ENCODE peak calls at places on chromosomes 16 and 17, in ten cellular contexts. W is memory B cell; C is cardiac fibroblast; K is ACHN; U is germinal center; Z is dermis microvascular lymphatic vessel endothelial cell; P is kidney epithelial cell; H is hypothalamus; B is breast epithelium; Q is stimulated activated CD8-positive, alpha-beta memory T cell treated with anti-CD3 and anti-CD28 coated beads, Interleukin-4, amount 100 ng/mL, for 4 hours. D is an unnamed sample.

GRCh38 chr16:70646260-70647241 is at the start of gene IL34:
- DNase-seq in P (no peak), K (no peak), W (no peak), Z (peak; percentile 58), Q (no peak), U (no peak), C (peak; percentile 77), H (no peak), B (no peak), D (peak; percentile 50)

GRCh38 chr17:46972346-46972745 is 6.7 kb downstream of the RPRML start:
- DNase-seq in U (no peak), W (no peak), B (peak; percentile 87), C (no peak), K (no peak), Z (no peak), P (no peak), H (no peak), Q (no peak), D (no peak)

GRCh38 chr17:43338886-43339516 is 59.8 kb upstream of the ARL4D start:
- DNase-seq in K (peak; percentile 81), P (no peak), B (peak; percentile 82), H (peak; percentile 86), C (peak; percentile 63), Z (peak; percentile 71), U (no peak), Q (peak; percentile 35), W (peak; percentile 42), D (peak; percentile 67)

GRCh38 chr17:45815752-45816151 is 28.9 kb upstream of the SPPL2C start:
- DNase-seq in B (no peak), C (no peak), W (no peak), K (no peak), H (no peak), P (no peak), U (no peak), Q (no peak), Z (no peak), D (no peak)

GRCh38 chr17:68052810-68053209 is 17.3 kb downstream of the KPNA2 start:
- DNase-seq in U (no peak), P (no peak), K (no peak), W (no peak), H (no peak), Q (no peak), C (peak; percentile 28), B (no peak), Z (no peak), D (no peak)

GRCh38 chr16:82867425-82867824 is 240.7 kb downstream of the CDH13 start:
- DNase-seq in W (no peak), P (no peak), B (no peak), K (no peak), C (no peak), U (no peak), H (no peak), Q (no peak), Z (peak; percentile 14), D (no peak)

GRCh38 chr16:15493416-15494181 is 59.2 kb downstream of the BMERB1 start:
- DNase-seq in Z (peak; percentile 35), C (peak; percentile 41), U (no peak), W (no peak), B (no peak), H (no peak), K (no peak), P (no peak), Q (no peak), D (no peak)

GRCh38 chr16:30096862-30097563 is 1.0 kb upstream of the YPEL3 start:
- DNase-seq in Q (no peak), K (no peak), H (no peak), Z (no peak), U (no peak), B (no peak), P (no peak), W (no peak), C (no peak), D (no peak)

GRCh38 chr16:55700961-55701360 is 45.2 kb downstream of the SLC6A2 start:
- DNase-seq in K (no peak), P (no peak), U (no peak), C (peak; percentile 9), W (no peak), Q (no peak), B (no peak), H (no peak), Z (peak; percentile 3), D (no peak)

GRCh38 chr17:13114601-13115024 is 96.8 kb upstream of the ELAC2 start:
- DNase-seq in W (no peak), P (no peak), Q (no peak), H (no peak), K (peak; percentile 58), B (no peak), Z (no peak), C (peak; percentile 37), U (peak; percentile 39), D (peak; percentile 88)

GRCh38 chr17:7704601-7705268 is at the start of gene EFNB3:
- DNase-seq in U (no peak), H (no peak), W (no peak), B (no peak), K (peak; percentile 65), Z (peak; percentile 25), P (no peak), Q (no peak), C (no peak), D (peak; percentile 86)

GRCh38 chr16:5042574-5043171 is 8.9 kb upstream of the NAGPA start:
- DNase-seq in K (no peak), H (no peak), Q (no peak), P (no peak), Z (no peak), C (no peak), W (no peak), B (no peak), U (no peak), D (peak; percentile 45)

GRCh38 chr17:31579265-31579664 is 187.8 kb downstream of the RAB11FIP4 start:
- DNase-seq in B (peak; percentile 76), H (no peak), C (peak; percentile 44), U (no peak), Q (no peak), W (no peak), Z (peak; percentile 75), K (no peak), P (no peak), D (peak; percentile 40)

GRCh38 chr17:49846938-49847712 is 744 bp downstream of the TAC4 start:
- DNase-seq in Z (no peak), P (no peak), W (no peak), U (no peak), Q (no peak), C (no peak), K (no peak), H (no peak), B (no peak), D (no peak)

GRCh38 chr16:68283840-68284595 is 19.7 kb downstream of the SLC7A6 start:
- DNase-seq in Q (no peak), Z (no peak), W (no peak), U (peak; percentile 68), P (no peak), C (no peak), K (no peak), B (no peak), H (no peak), D (no peak)

GRCh38 chr17:604719-605118 is 109.9 kb downstream of the VPS53 start:
- DNase-seq in W (no peak), Z (peak; percentile 42), H (no peak), Q (no peak), C (peak; percentile 33), K (no peak), B (no peak), P (no peak), U (no peak), D (no peak)

GRCh38 chr17:37392024-37392590 is 14.5 kb downstream of the ACACA start:
- DNase-seq in B (no peak), H (no peak), K (peak; percentile 91), Z (no peak), U (no peak), C (peak; percentile 92), P (peak; percentile 45), W (no peak), Q (no peak), D (no peak)

GRCh38 chr16:49856741-49857330 is 924 bp upstream of the ZNF423 start:
- DNase-seq in Q (no peak), K (peak; percentile 70), P (no peak), B (peak; percentile 69), W (no peak), C (peak; percentile 87), Z (peak; percentile 89), U (peak; percentile 46), H (peak; percentile 76), D (peak; percentile 87)

GRCh38 chr17:3916825-3917224 is 560 bp upstream of the P2RX1 start:
- DNase-seq in Z (no peak), W (no peak), H (no peak), B (no peak), C (no peak), K (no peak), Q (no peak), U (no peak), P (no peak), D (no peak)

GRCh38 chr16:69334696-69335095 is 4.3 kb upstream of the PDF start:
- DNase-seq in H (no peak), W (no peak), Q (no peak), Z (no peak), C (no peak), B (no peak), K (no peak), U (no peak), P (no peak), D (no peak)

GRCh38 chr16:25110392-25110947 is 1.1 kb upstream of the LCMT1 start:
- DNase-seq in C (no peak), K (peak; percentile 19), U (no peak), Q (no peak), B (no peak), H (no peak), P (no peak), Z (no peak), W (no peak), D (no peak)

GRCh38 chr16:31002810-31003209 is 7.6 kb downstream of the STX1B start:
- DNase-seq in Q (no peak), C (no peak), Z (no peak), W (no peak), B (no peak), H (no peak), K (no peak), U (no peak), P (no peak), D (no peak)

GRCh38 chr17:31489295-31490018 is 98.0 kb downstream of the RAB11FIP4 start:
- DNase-seq in K (no peak), P (no peak), C (no peak), H (no peak), Z (no peak), U (no peak), W (no peak), B (no peak), Q (no peak), D (peak; percentile 97)

GRCh38 chr16:4511441-4512082 is 27.0 kb downstream of the CDIP1 start:
- DNase-seq in K (peak; percentile 67), C (peak; percentile 44), Z (peak; percentile 69), U (no peak), P (no peak), B (no peak), Q (no peak), H (peak; percentile 63), W (no peak), D (peak; percentile 88)

GRCh38 chr16:8376430-8376829 is 213.9 kb downstream of the TMEM114 start:
- DNase-seq in Z (no peak), Q (no peak), P (no peak), H (no peak), K (no peak), C (peak; percentile 2), W (no peak), U (no peak), B (no peak), D (no peak)

GRCh38 chr17:4899341-4900230 is at the start of gene C17orf107:
- DNase-seq in U (peak; percentile 85), P (no peak), K (peak; percentile 61), C (peak; percentile 79), Z (peak; percentile 88), Q (peak; percentile 93), B (peak; percentile 87), H (peak; percentile 79), W (peak; percentile 94), D (peak; percentile 91)

GRCh38 chr16:9003763-9004162 is 40.1 kb upstream of the USP7 start:
- DNase-seq in Z (no peak), P (no peak), C (no peak), U (no peak), H (no peak), Q (no peak), K (no peak), B (no peak), W (no peak), D (no peak)

GRCh38 chr16:73732681-73733080 is 563.9 kb upstream of the PSMD7 start:
- DNase-seq in B (no peak), W (no peak), K (no peak), Z (no peak), Q (no peak), U (no peak), C (no peak), P (no peak), H (no peak), D (no peak)

D was measured in ELF-1.